ENCODE peak calls at places on chromosomes 1 and 21, in four cellular contexts. G, F, P and A are unnamed samples. For H3K9me3, the result is how much of the 10 kb centered on the place peaks cover.

GRCh38 chr1:245480393-245481120 is 325.8 kb downstream of the KIF26B start:
- DNase-seq in G (no peak), F (no peak), P (no peak), A (no peak)

GRCh38 chr1:94143173-94143808 is 22.3 kb upstream of the ABCA4 start:
- DNase-seq in G (no peak), F (no peak), P (no peak), A (no peak)

GRCh38 chr1:66265796-66266195 is 268.2 kb upstream of the SGIP1 start:
- DNase-seq in G (no peak), F (no peak), P (no peak), A (no peak)

GRCh38 chr1:53957231-53957818 is 11.2 kb downstream of the LRRC42 start:
- DNase-seq in G (no peak), F (peak), P (no peak), A (no peak)

GRCh38 chr1:36349839-36350238 is 26.4 kb upstream of the EVA1B start:
- DNase-seq in G (no peak), F (no peak), P (no peak), A (no peak)

GRCh38 chr1:229445828-229446227 is 11.9 kb upstream of the ACTA1 start:
- DNase-seq in G (no peak), F (no peak), P (no peak), A (no peak)

GRCh38 chr21:37965088-37965805 is 49.0 kb upstream of the KCNJ6 start:
- DNase-seq in G (no peak), F (no peak), P (no peak), A (no peak)

GRCh38 chr1:82062206-82062605 is 261.5 kb downstream of the ADGRL2 start:
- DNase-seq in G (no peak), F (no peak), P (no peak), A (no peak)

GRCh38 chr1:174397261-174397660 is 50.5 kb upstream of the GPR52 start:
- DNase-seq in G (no peak), F (no peak), P (no peak), A (no peak)

GRCh38 chr1:162168935-162169545 is 99.5 kb downstream of the NOS1AP start:
- DNase-seq in G (no peak), F (no peak), P (no peak), A (no peak)

GRCh38 chr1:24963099-24963872 is 33.2 kb upstream of the RUNX3 start:
- DNase-seq in G (no peak), F (no peak), P (no peak), A (no peak)

GRCh38 chr1:229130028-229130668 is 140.8 kb upstream of the RAB4A start:
- DNase-seq in G (no peak), F (peak), P (no peak), A (peak)

GRCh38 chr1:222060247-222060851 is 318.5 kb upstream of the DUSP10 start:
- DNase-seq in G (no peak), F (no peak), P (no peak), A (no peak)

GRCh38 chr1:21534674-21535378 is 25.6 kb downstream of the ALPL start:
- DNase-seq in G (no peak), F (peak), P (peak), A (no peak)

GRCh38 chr1:167707942-167708341 is 13.8 kb upstream of the MPZL1 start:
- DNase-seq in G (no peak), F (no peak), P (no peak), A (no peak)

GRCh38 chr1:204127597-204128242 is 24.1 kb downstream of the ETNK2 start:
- DNase-seq in G (peak), F (peak), P (peak), A (peak)

GRCh38 chr1:85078903-85079302 is 30.6 kb upstream of the MCOLN3 start:
- DNase-seq in G (no peak), F (no peak), P (no peak), A (no peak)

GRCh38 chr1:55700359-55701130 is 485.4 kb upstream of the USP24 start:
- DNase-seq in G (no peak), F (no peak), P (no peak), A (no peak)

GRCh38 chr1:235822685-235823084 is 44.0 kb downstream of the LYST start:
- DNase-seq in G (no peak), F (no peak), P (no peak), A (no peak)

GRCh38 chr1:208475951-208476824 is 232.0 kb upstream of the PLXNA2 start:
- DNase-seq in G (no peak), F (peak), P (no peak), A (peak)

GRCh38 chr21:27569831-27570230 is 602.9 kb upstream of the ADAMTS5 start:
- DNase-seq in G (no peak), F (no peak), P (no peak), A (no peak)

GRCh38 chr1:39690943-39691382 is 270 bp downstream of the HPCAL4 start:
- DNase-seq in G (no peak), F (no peak), P (no peak), A (no peak)

GRCh38 chr1:109790735-109791494 is 27.2 kb upstream of the EPS8L3 start:
- DNase-seq in G (no peak), F (peak), P (no peak), A (peak)

GRCh38 chr1:67695963-67696362 is 11.0 kb downstream of the GADD45A start:
- DNase-seq in G (no peak), F (no peak), P (no peak), A (no peak)

GRCh38 chr21:46097826-46098286 is at the start of gene COL6A2:
- DNase-seq in G (no peak), F (peak), P (peak), A (peak)

GRCh38 chr1:179001451-179001850 is 24.2 kb upstream of the FAM20B start:
- DNase-seq in G (no peak), F (no peak), P (no peak), A (no peak)

GRCh38 chr1:114032271-114033218 is 53.3 kb downstream of the OLFML3 start:
- DNase-seq in G (peak), F (peak), P (no peak), A (no peak)

GRCh38 chr1:203290261-203291089 is 14.8 kb upstream of the BTG2 start:
- DNase-seq in G (peak), F (peak), P (peak), A (peak)

GRCh38 chr1:29853716-29854330 is 617.5 kb downstream of the PTPRU start:
- DNase-seq in G (no peak), F (no peak), P (no peak), A (no peak)

GRCh38 chr21:23694396-23694795 is 1912.9 kb downstream of the MRPL39 start:
- DNase-seq in G (no peak), F (no peak), P (peak), A (no peak)

GRCh38 chr1:204736861-204737260 is 51.3 kb upstream of the LRRN2 start:
- DNase-seq in G (no peak), F (no peak), P (no peak), A (no peak)

GRCh38 chr1:97004054-97004453 is 282.5 kb downstream of the PTBP2 start:
- DNase-seq in G (no peak), F (no peak), P (no peak), A (no peak)

GRCh38 chr21:15242906-15243305 is 178.1 kb upstream of the NRIP1 start:
- DNase-seq in G (no peak), F (no peak), P (no peak), A (no peak)

GRCh38 chr21:15241997-15242767 is 177.4 kb upstream of the NRIP1 start:
- DNase-seq in G (no peak), F (no peak), P (peak), A (no peak)

GRCh38 chr21:15247613-15248012 is 182.8 kb upstream of the NRIP1 start:
- DNase-seq in G (no peak), F (no peak), P (no peak), A (no peak)

GRCh38 chr21:15240846-15241245 is 176.0 kb upstream of the NRIP1 start:
- DNase-seq in G (no peak), F (no peak), P (no peak), A (no peak)

GRCh38 chr21:15243356-15243755 is 178.6 kb upstream of the NRIP1 start:
- DNase-seq in G (no peak), F (no peak), P (no peak), A (no peak)
- H3K9me3 ChIP-seq in G (under half), F (under half), P (under half), A (under half)

DNA sequence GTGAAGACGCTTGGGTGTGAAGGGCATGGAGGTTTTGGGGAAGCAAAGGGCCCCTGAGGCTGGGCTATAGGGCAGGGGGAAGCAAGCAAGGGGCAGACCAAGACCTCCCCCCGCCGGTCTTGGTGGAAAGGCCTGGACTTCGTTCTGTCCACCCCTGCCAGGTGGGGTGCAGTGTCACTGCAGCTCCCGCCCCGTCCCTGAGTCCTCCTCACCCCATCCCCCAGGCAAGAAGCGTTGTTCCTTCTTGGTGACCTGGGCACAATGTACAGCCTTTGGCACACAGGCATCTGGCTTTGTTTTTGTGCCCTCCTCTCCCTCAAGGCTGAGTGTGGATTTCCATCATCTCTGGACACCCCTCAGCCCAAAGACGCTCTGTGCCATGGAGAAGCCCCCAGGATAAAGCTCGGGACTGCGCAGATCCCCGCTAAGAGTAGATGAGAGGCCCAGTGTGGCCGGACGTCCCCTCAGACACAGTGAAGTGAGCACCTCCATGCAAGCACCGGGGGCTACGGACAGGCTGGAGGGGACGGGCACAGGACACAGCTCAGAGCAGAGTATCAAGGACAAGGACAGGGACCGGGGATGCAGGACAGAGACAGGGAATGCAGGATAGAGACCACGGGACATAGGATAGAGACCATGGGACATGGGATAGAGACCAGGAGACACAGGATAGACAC is 89.4 kb upstream of the ACTRT2 start:
- DNase-seq in G (no peak), F (no peak), P (no peak), A (no peak)
- H3K9me3 ChIP-seq in G (half or more), F (under half), P (under half), A (under half)

DNA sequence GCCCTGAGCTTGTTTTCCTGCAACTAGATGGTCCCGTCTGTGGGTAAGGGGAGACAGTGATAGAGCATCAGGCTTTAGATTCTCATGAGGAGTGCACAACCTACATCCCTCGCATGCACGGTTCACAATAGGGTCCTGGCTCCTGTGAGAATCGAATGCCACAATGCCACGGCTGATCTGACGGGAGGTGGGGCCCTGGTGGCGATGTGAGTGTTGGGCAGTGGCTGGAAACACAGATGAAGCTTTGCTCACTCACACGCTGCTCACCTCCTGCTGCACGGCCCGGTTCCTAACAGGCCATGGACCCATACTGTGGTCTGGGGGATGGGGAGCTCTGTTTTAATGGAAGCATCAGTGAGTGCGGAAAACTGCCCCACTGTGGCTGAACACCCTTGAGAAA is 35.8 kb upstream of the TTC34 start:
- DNase-seq in G (no peak), F (no peak), P (no peak), A (no peak)
- H3K9me3 ChIP-seq in G (half or more), F (under half), P (under half), A (under half)

DNA sequence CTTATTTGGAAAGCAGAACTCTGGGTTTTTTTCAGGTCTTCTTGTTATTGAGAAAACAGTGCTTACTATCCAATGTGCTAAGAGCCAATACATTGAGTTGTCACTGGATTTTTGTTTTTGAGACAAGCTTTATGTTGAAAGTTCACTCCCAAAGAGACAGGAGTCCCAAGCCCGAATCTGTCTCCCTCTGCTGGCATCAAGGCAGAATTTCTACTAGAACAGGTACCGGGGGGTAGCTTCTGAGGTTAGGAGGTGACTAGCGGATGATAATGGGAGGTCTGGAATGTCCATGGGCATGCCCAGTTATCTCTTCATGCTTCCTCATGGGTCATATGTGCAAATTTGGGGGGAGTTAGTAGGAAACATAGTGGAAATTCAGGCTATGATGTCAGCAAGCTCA is 25.1 kb downstream of the ZNF124 start:
- DNase-seq in G (no peak), F (no peak), P (no peak), A (no peak)
- H3K9me3 ChIP-seq in G (half or more), F (under half), P (under half), A (under half)

DNA sequence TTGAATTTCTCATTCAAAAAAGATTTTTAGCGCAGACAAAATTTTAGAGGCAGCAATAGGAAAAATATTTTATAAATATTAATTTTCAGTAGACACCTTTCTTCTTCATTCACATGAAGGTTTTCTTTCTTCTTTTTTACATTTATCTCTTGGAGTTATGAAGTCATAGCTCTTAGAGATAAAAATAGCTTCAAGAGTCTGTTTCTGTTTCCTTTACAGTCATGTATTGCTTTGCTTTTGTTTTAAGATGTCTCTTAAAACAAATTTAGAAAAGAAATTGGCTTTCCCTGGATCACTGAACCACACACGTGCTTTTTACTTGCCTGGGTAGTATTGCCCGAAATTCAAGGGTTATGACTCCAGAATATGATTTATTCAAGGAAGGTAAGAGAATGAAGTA is 369.9 kb upstream of the LRRC7 start:
- DNase-seq in G (no peak), F (no peak), P (no peak), A (no peak)
- H3K9me3 ChIP-seq in G (under half), F (under half), P (under half), A (under half)

GRCh38 chr1:158819461-158820443 is 11.4 kb upstream of the MNDA start:
- DNase-seq in G (no peak), F (no peak), P (no peak), A (no peak)

GRCh38 chr1:158818991-158819405 is 12.2 kb upstream of the MNDA start:
- DNase-seq in G (no peak), F (no peak), P (no peak), A (no peak)

GRCh38 chr1:158818560-158818959 is 12.6 kb upstream of the MNDA start:
- DNase-seq in G (no peak), F (no peak), P (no peak), A (no peak)

DNA sequence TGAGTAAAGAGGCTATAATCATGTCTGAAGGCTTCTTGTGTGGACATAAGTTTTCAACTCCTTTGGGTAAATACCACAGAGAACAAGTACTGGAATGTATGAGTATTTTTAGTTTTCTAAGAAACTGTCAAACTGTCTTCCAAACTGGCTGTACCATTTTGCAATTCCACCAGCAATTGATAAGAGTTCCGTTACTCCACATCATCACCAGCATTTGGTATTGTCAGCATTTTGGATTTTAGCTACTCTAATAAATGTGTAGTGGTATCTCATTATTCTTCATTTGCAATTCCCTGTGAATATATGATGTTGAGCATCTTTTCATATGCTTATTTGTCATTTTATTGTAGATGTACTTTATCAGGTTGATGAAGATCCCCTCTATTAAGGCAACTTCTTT is 9.4 kb upstream of the MNDA start:
- DNase-seq in G (no peak), F (no peak), P (no peak), A (no peak)
- H3K9me3 ChIP-seq in G (under half), F (under half), P (under half), A (under half)

GRCh38 chr1:2808831-2809605 is 7.5 kb upstream of the TTC34 start:
- DNase-seq in G (no peak), F (no peak), P (no peak), A (peak)
- H3K9me3 ChIP-seq in G (half or more), F (under half), P (under half), A (under half)

GRCh38 chr21:33237446-33237845 is 7.7 kb downstream of the IFNAR2 start:
- DNase-seq in G (no peak), F (no peak), P (no peak), A (no peak)
- H3K9me3 ChIP-seq in G (under half), F (under half), P (under half), A (under half)

GRCh38 chr1:191065346-191065745 is 587.7 kb upstream of the BRINP3 start:
- DNase-seq in G (no peak), F (no peak), P (no peak), A (no peak)

DNA sequence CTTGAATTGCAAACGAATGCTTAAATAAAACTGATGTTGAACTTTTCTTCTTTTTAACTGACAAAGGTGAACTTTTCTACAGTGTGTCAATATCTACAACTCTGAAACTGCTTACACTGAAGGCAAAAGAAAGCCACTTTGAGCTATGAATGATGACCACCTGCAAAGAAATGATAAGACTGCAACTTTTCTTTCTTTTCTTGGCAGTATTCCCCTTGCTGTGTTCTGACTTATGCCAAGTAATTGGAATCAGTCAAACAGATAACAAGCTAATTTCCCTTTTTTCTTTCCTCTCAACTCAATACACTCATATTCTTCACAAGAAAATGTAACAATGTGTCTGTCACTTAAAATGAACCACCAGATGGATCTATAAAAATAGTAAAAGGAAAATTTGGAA is 588.1 kb upstream of the BRINP3 start:
- DNase-seq in G (no peak), F (no peak), P (no peak), A (no peak)
- H3K9me3 ChIP-seq in G (under half), F (under half), P (under half), A (under half)

DNA sequence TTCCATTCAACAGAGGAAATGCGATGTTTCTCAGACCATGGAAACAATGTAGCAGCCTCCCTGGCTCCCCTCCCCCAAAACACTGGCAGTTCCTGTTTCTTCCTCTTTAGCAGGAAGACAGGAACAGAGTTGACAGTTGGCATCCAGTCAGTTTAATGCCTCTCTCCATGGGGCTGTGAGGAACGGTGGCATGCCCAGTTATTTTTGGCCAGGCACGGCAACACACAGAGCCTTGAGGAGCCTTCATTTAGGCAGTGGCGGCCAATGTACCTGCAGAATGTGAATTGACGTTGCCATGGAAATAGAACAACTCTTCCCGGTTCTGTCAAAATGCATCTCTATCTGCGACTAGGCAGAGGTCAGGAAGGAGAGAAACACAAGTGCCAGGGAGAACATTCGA is 330.6 kb downstream of the DSCAM start:
- DNase-seq in G (no peak), F (peak), P (no peak), A (peak)
- H3K9me3 ChIP-seq in G (under half), F (under half), P (under half), A (under half)